ENCODE peak calls at places on chromosomes 13 and 19, in four cellular contexts. R, M, F and I are unnamed samples.

GRCh38 chr13:91664036-91664435 is 265.6 kb downstream of the GPC5 start:
- DNase-seq in F (no peak), M (no peak), R (no peak), I (no peak)

GRCh38 chr13:43110658-43111057 is 87.3 kb downstream of the DNAJC15 start:
- DNase-seq in R (no peak), F (no peak), M (no peak), I (no peak)

GRCh38 chr19:54461201-54462071 is 2.1 kb downstream of the LENG9 start:
- DNase-seq in F (no peak), M (no peak), R (no peak), I (no peak)

GRCh38 chr19:36488816-36489138 is 584 bp downstream of the ZNF566 start:
- DNase-seq in M (no peak), F (peak; percentile 74), R (peak; percentile 39), I (peak; percentile 23)

GRCh38 chr19:5719961-5720790 is at the start of the genes CATSPERD and LONP1:
- DNase-seq in M (peak; percentile 98), F (peak; percentile 99), R (peak; percentile 96), I (peak; percentile 99)

GRCh38 chr13:112700291-112701060 is 10.6 kb downstream of the ATP11A start:
- DNase-seq in R (no peak), M (peak; percentile 8), F (no peak), I (no peak)

GRCh38 chr13:94674609-94675348 is 37.6 kb downstream of the SOX21 start:
- DNase-seq in R (peak; percentile 59), M (peak; percentile 78), F (peak; percentile 78), I (peak; percentile 92)

GRCh38 chr13:102870677-102871415 is 25.0 kb downstream of the ERCC5 start:
- DNase-seq in M (peak; percentile 62), F (peak; percentile 58), R (peak; percentile 39), I (peak; percentile 52)

GRCh38 chr13:99992912-99993311 is 11.3 kb downstream of the ZIC2 start:
- DNase-seq in F (no peak), M (no peak), R (no peak), I (no peak)

GRCh38 chr13:39887424-39887823 is 232.0 kb downstream of the COG6 start:
- DNase-seq in R (no peak), M (no peak), F (no peak), I (no peak)

GRCh38 chr13:82963466-82963865 is 918.8 kb downstream of the SLITRK1 start:
- DNase-seq in F (no peak), M (no peak), R (no peak), I (no peak)

GRCh38 chr13:46682015-46682414 is 114.9 kb downstream of the ESD start:
- DNase-seq in M (no peak), F (no peak), R (no peak), I (no peak)

GRCh38 chr13:73480784-73481183 is 422.0 kb downstream of the KLF5 start:
- DNase-seq in M (no peak), R (no peak), F (no peak), I (no peak)

GRCh38 chr19:447816-448546 is 12.9 kb downstream of the SHC2 start:
- DNase-seq in F (no peak), M (no peak), R (no peak), I (no peak)

GRCh38 chr13:109684836-109685602 is 101.4 kb downstream of the IRS2 start:
- DNase-seq in R (no peak), M (no peak), F (no peak), I (no peak)

DNA sequence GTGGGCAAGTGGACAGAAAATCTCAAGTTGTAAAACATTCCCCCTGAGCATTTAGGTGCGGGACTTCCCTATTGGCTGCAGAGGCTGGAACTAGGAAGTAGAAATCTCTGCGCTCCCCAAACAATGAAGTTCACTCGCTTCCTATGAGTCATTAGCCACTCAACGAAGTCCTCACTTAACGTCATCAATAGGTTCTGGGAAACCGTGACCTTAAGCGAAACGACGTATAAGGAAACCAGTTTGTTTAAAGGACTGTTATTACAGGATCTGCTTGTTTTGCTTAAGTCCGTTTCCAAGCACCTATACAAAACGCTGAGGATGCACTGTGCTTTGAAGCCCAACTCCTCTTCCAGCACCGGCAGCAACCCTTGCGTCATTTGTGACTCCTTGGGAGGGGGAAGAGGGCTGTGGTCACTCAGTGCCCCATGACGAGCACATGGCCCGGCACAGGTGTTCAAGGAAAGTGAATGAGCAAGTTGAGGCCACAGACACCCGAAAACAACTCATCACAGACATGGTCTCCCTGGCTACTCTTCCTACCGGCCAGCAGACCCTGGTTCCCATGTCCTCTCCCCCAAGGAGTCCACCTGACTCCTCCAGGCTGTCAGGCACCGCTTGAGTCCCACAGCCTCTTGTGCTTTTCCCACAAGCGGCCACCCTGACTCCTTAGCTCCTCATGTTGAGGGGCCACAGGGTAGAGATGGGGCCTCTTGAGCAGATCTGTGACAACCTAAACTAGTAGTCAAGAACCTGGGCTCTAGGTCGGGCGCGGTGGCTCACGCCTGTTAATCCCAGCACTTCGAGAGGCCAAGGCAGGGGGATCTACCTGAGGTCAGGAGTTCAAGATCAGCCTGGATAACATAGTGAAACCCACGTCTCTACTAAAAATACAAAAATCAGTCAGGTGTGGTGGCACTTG is 4.8 kb downstream of the RPS16 start:
- DNase-seq in M (no peak), R (peak; percentile 71), F (peak; percentile 81), I (no peak)
- TF ChIP-seq SP1 in M (no peak), R (no peak), F (peak; percentile 61), I (no peak)

DNA sequence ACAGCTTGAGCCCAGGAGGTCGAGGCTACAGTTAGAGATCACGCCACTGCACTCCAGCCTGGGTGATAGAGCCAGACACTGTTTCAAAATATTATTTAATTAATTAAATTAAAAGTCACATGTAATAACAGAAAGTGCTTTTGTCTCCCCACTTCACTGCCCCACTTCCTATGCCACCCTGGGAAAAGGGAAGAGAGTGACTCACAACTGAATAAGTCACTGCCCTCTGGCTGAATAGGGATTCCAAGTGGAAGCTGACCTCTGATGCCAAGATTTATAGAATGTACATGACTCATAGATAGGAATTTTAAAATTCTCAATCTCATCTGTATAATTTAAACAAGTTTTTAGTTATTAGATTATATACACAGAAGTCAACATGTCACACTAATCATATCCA is 22.2 kb upstream of the ERVV-1 start:
- DNase-seq in F (no peak), M (no peak), R (no peak), I (no peak)
- TF ChIP-seq ELF4 in F (no peak), M (no peak), R (no peak), I (no peak)

GRCh38 chr13:32045963-32046785 is 14.6 kb downstream of the FRY start:
- DNase-seq in R (peak; percentile 92), F (no peak), M (no peak), I (no peak)
- TF ChIP-seq SP1 in R (no peak), F (no peak), M (no peak), I (no peak)

DNA sequence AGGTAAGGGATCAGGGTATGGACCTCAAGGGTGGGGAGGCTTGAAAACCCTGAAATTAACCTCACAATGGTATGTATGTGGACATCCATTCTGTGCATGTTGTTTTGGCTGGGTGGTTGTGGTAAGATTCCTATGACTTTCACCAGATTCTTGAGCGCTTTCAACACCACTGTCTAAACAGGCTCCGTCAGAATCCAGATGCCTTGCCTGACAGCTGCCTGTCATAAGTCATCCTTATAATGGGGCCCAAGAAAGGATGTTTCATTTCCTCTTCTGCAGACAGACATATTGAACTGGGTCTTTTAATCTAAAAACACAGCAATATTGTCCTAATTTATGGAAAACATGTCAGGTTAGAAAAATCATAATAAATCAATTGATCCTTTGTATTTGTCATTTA is 41.3 kb downstream of the ALOX5AP start:
- DNase-seq in F (no peak), R (no peak), M (no peak), I (no peak)
- TF ChIP-seq ELF4 in F (no peak), R (no peak), M (no peak), I (no peak)

GRCh38 chr13:67106502-67107057 is 123.6 kb downstream of the PCDH9 start:
- DNase-seq in R (no peak), F (no peak), M (no peak), I (no peak)
- TF ChIP-seq SP1 in R (no peak), F (no peak), M (no peak), I (no peak)

GRCh38 chr13:78876915-78877549 is 218.1 kb upstream of the OBI1 start:
- DNase-seq in F (no peak), R (no peak), M (no peak), I (no peak)

GRCh38 chr13:78881746-78882145 is 222.8 kb upstream of the OBI1 start:
- DNase-seq in F (no peak), M (no peak), R (no peak), I (peak; percentile 61)

GRCh38 chr13:78875792-78876580 is 217.0 kb upstream of the OBI1 start:
- DNase-seq in F (peak; percentile 6), M (peak; percentile 71), R (no peak), I (peak; percentile 48)

DNA sequence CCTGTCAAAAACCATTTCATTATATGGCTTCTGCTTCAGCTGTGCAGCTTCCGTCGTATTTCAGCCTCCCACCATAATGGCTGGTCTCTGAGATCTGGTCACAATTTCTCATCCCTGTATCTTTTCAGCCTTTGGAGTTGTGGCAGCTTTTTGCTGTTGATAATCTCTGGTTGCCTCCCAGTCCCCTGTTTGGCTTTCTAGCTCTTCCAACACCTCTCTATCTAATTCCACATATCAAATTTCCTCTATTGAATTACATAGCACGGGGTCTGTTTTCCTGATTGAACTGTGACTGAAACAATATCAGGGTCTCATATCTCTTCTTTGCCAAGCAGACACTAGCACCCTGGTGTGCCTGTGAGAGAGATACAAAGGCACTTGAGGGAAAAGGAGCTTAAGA is 222.1 kb upstream of the OBI1 start:
- DNase-seq in F (no peak), M (no peak), R (no peak), I (peak; percentile 38)
- TF ChIP-seq ELF4 in F (no peak), M (no peak), R (no peak), I (no peak)

DNA sequence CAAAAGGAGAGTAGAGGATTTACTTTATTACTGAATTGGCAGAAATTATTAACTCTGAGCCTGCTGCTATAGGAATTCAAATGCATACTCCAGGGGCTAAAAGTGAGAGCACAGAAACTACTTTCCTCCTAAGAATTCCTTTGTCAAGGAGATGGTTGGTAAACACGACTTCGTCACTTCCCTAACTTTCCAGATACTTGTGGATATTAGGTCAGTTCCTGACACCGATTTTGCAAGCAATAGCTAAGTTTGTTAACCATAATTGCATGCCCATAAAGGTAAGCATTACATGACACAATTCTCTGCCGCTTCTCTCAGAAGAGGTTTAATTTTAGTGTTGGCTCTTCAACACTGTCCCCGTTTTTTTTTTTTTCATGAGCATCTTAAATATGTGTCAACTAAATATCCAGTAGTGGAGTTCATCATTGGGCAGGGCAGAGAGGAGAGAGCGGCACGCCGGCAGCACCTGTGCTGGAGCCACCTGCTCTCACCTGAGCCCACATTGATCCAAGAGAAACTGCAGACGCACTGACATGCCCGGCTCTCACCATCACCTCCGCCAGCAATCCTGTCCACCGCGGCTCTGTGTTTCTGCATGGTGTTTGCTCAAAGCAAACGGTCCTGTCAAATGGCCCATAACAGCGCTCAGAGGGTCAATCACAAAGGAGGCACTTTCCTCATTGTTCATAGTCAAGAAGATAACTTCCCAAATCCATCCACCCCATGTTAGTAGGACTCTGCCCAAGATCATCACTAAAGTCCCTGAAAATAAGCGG is 2.6 kb downstream of the MED26 start:
- DNase-seq in M (no peak), R (no peak), F (no peak), I (no peak)
- TF ChIP-seq SP1 in M (no peak), R (no peak), F (no peak), I (no peak)